ENCODE peak calls at places on chromosome 2, in five cellular contexts. C, A, W, V and J are unnamed samples.

GRCh38 chr2:220336771-220337170 is 709.3 kb downstream of the SLC4A3 start:
- DNase-seq in C (no peak), W (no peak), A (no peak), V (no peak), J (no peak)

GRCh38 chr2:239828192-239828972 is 196.8 kb downstream of the NDUFA10 start:
- DNase-seq in C (no peak), V (no peak), W (no peak), A (no peak), J (no peak)

GRCh38 chr2:214310319-214310718 is 100.5 kb upstream of the VWC2L start:
- DNase-seq in W (no peak), A (no peak), V (peak), C (no peak), J (no peak)

GRCh38 chr2:234203135-234203984 is 152.9 kb downstream of the SPP2 start:
- DNase-seq in W (no peak), V (peak), A (no peak), C (peak), J (no peak)

GRCh38 chr2:233439191-233439590 is 84.9 kb downstream of the DGKD start:
- DNase-seq in W (no peak), V (no peak), A (no peak), C (no peak), J (no peak)

GRCh38 chr2:127651987-127652550 is 6.1 kb downstream of the GPR17 start:
- DNase-seq in A (no peak), C (no peak), V (no peak), W (no peak), J (no peak)

GRCh38 chr2:48124592-48124991 is 218.3 kb upstream of the FBXO11 start:
- DNase-seq in C (no peak), W (no peak), A (no peak), V (no peak), J (no peak)

GRCh38 chr2:109284816-109285215 is 155.8 kb downstream of the SH3RF3 start:
- DNase-seq in C (no peak), V (no peak), W (no peak), A (no peak), J (no peak)

GRCh38 chr2:213995400-213996105 is 415.3 kb upstream of the VWC2L start:
- DNase-seq in V (no peak), A (no peak), W (no peak), C (peak), J (no peak)

GRCh38 chr2:191950132-191950885 is 103.4 kb upstream of the CAVIN2 start:
- DNase-seq in C (no peak), V (peak), W (no peak), A (peak), J (no peak)

DNA sequence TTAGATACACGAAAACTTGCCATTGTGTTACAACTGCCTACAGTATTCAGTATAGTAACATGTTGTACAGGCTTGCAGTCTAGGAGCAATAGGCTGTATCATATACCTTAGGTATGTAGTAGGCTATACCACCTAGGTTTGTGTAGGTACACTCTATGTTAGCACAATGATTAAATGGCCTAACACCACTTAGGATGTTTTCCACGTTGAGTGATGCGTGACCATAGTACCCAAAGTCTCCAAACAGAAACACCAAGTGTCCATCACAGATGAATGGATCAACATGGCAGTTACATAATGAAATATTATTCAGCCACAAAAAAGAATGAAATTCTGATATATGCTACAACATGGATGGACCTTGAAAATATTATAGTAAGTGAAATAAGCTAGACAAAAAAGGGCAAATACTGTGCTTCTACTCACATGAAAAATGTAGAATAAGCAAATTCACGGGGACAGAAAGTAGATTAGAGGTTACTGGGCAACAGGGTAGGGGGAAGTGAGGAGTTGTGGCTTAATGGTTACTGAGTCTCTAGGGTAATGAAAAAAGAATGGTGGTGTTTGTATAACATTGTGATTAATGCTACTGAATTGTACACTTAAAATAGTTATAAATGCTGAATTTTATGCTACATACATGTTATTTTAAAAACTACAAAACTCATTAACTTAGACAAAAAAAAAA is 62.6 kb downstream of the TMEM131 start:
- DNase-seq in V (no peak), W (no peak), C (no peak), A (no peak), J (no peak)
- TF ChIP-seq JUND in V (no peak), W (no peak), C (no peak), A (no peak), J (no peak)

GRCh38 chr2:1696472-1696871 is 47.8 kb downstream of the PXDN start:
- DNase-seq in V (no peak), A (no peak), W (no peak), C (no peak), J (no peak)
- TF ChIP-seq JUND in V (no peak), A (no peak), W (no peak), C (no peak), J (no peak)

DNA sequence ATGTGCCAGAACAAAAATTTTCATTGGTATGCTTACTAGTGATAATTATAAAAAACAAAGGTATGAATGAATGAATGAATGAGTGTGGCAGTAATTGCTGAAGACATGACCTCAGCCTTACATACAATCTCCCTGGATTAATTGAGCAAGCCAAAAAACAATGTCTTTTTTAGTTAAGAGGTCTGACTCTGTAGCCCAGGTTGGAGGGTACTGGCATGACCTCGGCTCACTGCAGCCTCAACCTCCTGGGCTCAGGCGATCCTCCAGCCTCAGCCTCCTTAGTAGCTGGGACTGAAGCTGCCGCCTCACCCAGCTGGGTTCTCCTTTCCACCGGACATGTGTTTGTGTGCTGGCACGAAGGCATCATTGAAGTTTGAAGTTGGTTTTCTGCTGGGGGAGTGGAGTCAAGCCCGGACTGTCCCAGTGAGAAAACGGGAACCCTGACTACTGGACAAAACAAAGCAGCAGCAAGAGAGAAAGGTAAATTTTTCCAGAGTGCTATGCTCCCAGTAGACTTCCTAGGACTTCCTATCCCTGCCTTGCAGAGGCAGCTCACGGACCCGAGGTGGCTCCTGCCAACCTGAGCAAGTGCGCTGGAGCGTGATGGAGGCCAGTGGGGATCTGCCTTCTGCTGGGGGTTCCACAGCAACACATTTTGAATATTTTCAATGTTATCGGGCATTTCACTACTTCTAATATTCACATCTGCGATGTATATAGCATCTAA is 6.4 kb upstream of the IMP4 start:
- DNase-seq in W (no peak), C (no peak), V (peak), A (no peak), J (no peak)
- TF ChIP-seq JUND in W (no peak), C (no peak), V (no peak), A (no peak), J (no peak)

GRCh38 chr2:217332392-217332791 is 472.5 kb upstream of the TNP1 start:
- DNase-seq in W (no peak), V (no peak), A (no peak), C (no peak), J (no peak)
- TF ChIP-seq JUND in W (no peak), V (no peak), A (no peak), C (no peak), J (no peak)

GRCh38 chr2:217231212-217231611 is 371.3 kb upstream of the TNP1 start:
- DNase-seq in A (no peak), V (no peak), W (no peak), C (no peak), J (no peak)
- TF ChIP-seq JUND in A (no peak), V (no peak), W (no peak), C (no peak), J (no peak)

GRCh38 chr2:69615969-69616368 is 27.6 kb downstream of the AAK1 start:
- DNase-seq in V (no peak), A (no peak), C (no peak), W (no peak), J (no peak)

GRCh38 chr2:69616755-69617154 is 26.8 kb downstream of the AAK1 start:
- DNase-seq in W (no peak), A (no peak), V (no peak), C (peak), J (peak)

GRCh38 chr2:69618362-69618761 is 25.2 kb downstream of the AAK1 start:
- DNase-seq in A (no peak), V (no peak), W (no peak), C (no peak), J (no peak)

GRCh38 chr2:69619725-69620124 is 23.8 kb downstream of the AAK1 start:
- DNase-seq in A (no peak), W (no peak), V (no peak), C (no peak), J (no peak)

GRCh38 chr2:69617744-69618143 is 25.8 kb downstream of the AAK1 start:
- DNase-seq in W (no peak), A (no peak), C (no peak), V (no peak), J (no peak)
- TF ChIP-seq JUND in W (no peak), A (peak), C (no peak), V (no peak), J (no peak)

GRCh38 chr2:15112216-15112615 is 448.9 kb downstream of the NBAS start:
- DNase-seq in A (no peak), V (no peak), W (no peak), C (peak), J (peak)
- TF ChIP-seq JUND in A (no peak), V (no peak), W (no peak), C (no peak), J (no peak)

GRCh38 chr2:159084395-159085370 is 116.2 kb downstream of the TANC1 start:
- DNase-seq in V (no peak), C (no peak), W (no peak), A (no peak), J (no peak)

GRCh38 chr2:159082119-159082518 is 113.7 kb downstream of the TANC1 start:
- DNase-seq in V (no peak), W (no peak), A (no peak), C (no peak), J (no peak)

GRCh38 chr2:159080641-159081040 is 112.2 kb downstream of the TANC1 start:
- DNase-seq in C (no peak), W (no peak), A (no peak), V (no peak), J (no peak)

GRCh38 chr2:159086332-159086731 is 117.9 kb downstream of the TANC1 start:
- DNase-seq in C (no peak), W (no peak), V (no peak), A (no peak), J (no peak)

DNA sequence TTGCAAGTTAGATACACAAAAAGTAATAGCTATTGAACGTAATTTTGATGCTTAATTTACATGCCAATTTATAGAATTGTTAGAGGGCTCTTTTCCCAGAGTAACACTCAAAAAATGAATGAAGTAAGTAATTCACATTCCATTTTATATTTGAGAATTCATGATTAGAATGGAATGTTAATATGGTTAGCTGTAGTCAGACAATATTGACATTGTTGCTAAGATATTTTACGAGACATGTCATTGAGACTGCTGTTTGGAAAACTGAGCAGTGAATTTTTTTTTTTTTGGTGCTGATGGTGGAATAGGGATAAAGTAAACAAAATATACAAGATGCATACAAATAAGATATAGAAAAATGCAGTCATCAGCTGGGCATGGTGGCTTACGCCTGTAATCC is 115.2 kb downstream of the TANC1 start:
- DNase-seq in V (peak), C (no peak), W (no peak), A (no peak), J (peak)
- TF ChIP-seq JUND in V (no peak), C (no peak), W (no peak), A (no peak), J (no peak)

GRCh38 chr2:69916151-69916550 is 1.2 kb downstream of the MXD1 start:
- DNase-seq in A (no peak), V (no peak), C (no peak), W (no peak), J (no peak)

GRCh38 chr2:69907216-69907615 is 7.7 kb upstream of the MXD1 start:
- DNase-seq in V (no peak), C (no peak), A (no peak), W (no peak), J (no peak)

GRCh38 chr2:69914235-69915049 is 467 bp upstream of the MXD1 start:
- DNase-seq in A (peak), W (peak), C (peak), V (peak), J (peak)

GRCh38 chr2:69915050-69915945 is at the start of gene MXD1:
- DNase-seq in W (no peak), V (no peak), C (no peak), A (peak), J (peak)

GRCh38 chr2:69911985-69912563 is 2.8 kb upstream of the MXD1 start:
- DNase-seq in A (no peak), V (peak), C (peak), W (no peak), J (no peak)
- TF ChIP-seq JUND in A (no peak), V (no peak), C (no peak), W (no peak), J (no peak)

DNA sequence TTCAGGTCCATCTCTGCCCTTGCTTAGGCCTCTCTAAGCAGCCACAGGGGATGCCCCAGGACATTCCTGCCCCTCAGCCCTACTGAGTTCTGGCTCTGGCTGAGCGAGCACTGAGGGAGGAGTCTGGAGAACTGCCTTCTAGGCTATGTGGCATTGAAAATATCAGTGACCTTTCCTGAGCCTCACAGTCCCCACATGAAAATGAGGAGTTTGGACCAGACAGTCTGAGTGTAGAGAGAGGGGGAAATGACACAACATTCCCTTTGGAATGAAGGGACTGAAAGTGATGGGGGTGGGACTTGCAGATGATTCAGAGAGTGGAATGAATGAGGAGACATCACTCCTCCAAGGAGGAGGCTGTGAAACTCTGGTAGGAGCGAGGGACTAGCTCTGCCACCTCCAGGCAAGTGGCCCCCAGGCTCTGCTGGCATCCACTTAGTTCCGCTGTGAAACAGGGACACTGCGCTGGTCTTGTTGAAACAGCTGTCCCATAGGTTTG is 8.0 kb downstream of the TNS1 start:
- DNase-seq in W (no peak), V (no peak), A (no peak), C (no peak), J (no peak)
- TF ChIP-seq JUND in W (no peak), V (no peak), A (no peak), C (no peak), J (no peak)